ENCODE peak calls at places on chromosomes 4 and X, in eight cellular contexts. One of them, this sample, is unnamed. For H3K36me3, the result is how much of the 10 kb centered on the place peaks cover.

GRCh38 chr4:189740873-189741272 is 199.8 kb upstream of the FRG1 start:
- DNase-seq in GM06990: no peak
- DNase-seq in neuronal stem cell: no peak
- DNase-seq in pancreas: no peak
- DNase-seq in CD8-positive, alpha-beta memory T cell: no peak
- DNase-seq in thyroid gland: no peak
- DNase-seq in tibial artery: no peak
- DNase-seq in CD4-positive, alpha-beta memory T cell: no peak
- DNase-seq in this sample: no peak

GRCh38 chrX:131802836-131803626 is 220.1 kb upstream of the STK26 start:
- DNase-seq in GM06990: peak
- DNase-seq in neuronal stem cell: no peak
- DNase-seq in pancreas: no peak
- DNase-seq in CD8-positive, alpha-beta memory T cell: no peak
- DNase-seq in thyroid gland: no peak
- DNase-seq in tibial artery: no peak
- DNase-seq in CD4-positive, alpha-beta memory T cell: peak
- DNase-seq in this sample: peak

GRCh38 chr4:185865901-185866328 is 53.9 kb upstream of the SORBS2 start:
- DNase-seq in GM06990: no peak
- DNase-seq in neuronal stem cell: no peak
- DNase-seq in pancreas: peak
- DNase-seq in CD8-positive, alpha-beta memory T cell: no peak
- DNase-seq in thyroid gland: peak
- DNase-seq in tibial artery: no peak
- DNase-seq in CD4-positive, alpha-beta memory T cell: no peak
- DNase-seq in this sample: no peak

GRCh38 chr4:76897522-76898384 is at the start of gene SOWAHB:
- DNase-seq in GM06990: peak
- DNase-seq in neuronal stem cell: peak
- DNase-seq in pancreas: peak
- DNase-seq in CD8-positive, alpha-beta memory T cell: peak
- DNase-seq in thyroid gland: peak
- DNase-seq in tibial artery: no peak
- DNase-seq in CD4-positive, alpha-beta memory T cell: peak
- DNase-seq in this sample: peak

GRCh38 chr4:164926301-164926700 is 49.3 kb downstream of the APELA start:
- DNase-seq in GM06990: no peak
- DNase-seq in neuronal stem cell: no peak
- DNase-seq in pancreas: no peak
- DNase-seq in CD8-positive, alpha-beta memory T cell: no peak
- DNase-seq in thyroid gland: no peak
- DNase-seq in tibial artery: no peak
- DNase-seq in CD4-positive, alpha-beta memory T cell: no peak
- DNase-seq in this sample: no peak

GRCh38 chrX:148682206-148682605 is 181.8 kb downstream of the AFF2 start:
- DNase-seq in GM06990: no peak
- DNase-seq in neuronal stem cell: no peak
- DNase-seq in pancreas: no peak
- DNase-seq in CD8-positive, alpha-beta memory T cell: no peak
- DNase-seq in thyroid gland: no peak
- DNase-seq in tibial artery: no peak
- DNase-seq in CD4-positive, alpha-beta memory T cell: no peak
- DNase-seq in this sample: no peak

GRCh38 chr4:81335221-81335912 is 120.3 kb upstream of the PRKG2 start:
- DNase-seq in GM06990: no peak
- DNase-seq in neuronal stem cell: no peak
- DNase-seq in pancreas: no peak
- DNase-seq in CD8-positive, alpha-beta memory T cell: no peak
- DNase-seq in thyroid gland: no peak
- DNase-seq in tibial artery: no peak
- DNase-seq in CD4-positive, alpha-beta memory T cell: no peak
- DNase-seq in this sample: no peak

GRCh38 chr4:75924309-75924708 is 16.5 kb downstream of the NAAA start:
- DNase-seq in GM06990: no peak
- DNase-seq in neuronal stem cell: no peak
- DNase-seq in pancreas: no peak
- DNase-seq in CD8-positive, alpha-beta memory T cell: no peak
- DNase-seq in thyroid gland: no peak
- DNase-seq in tibial artery: no peak
- DNase-seq in CD4-positive, alpha-beta memory T cell: no peak
- DNase-seq in this sample: no peak

GRCh38 chrX:153703036-153703370 is 15.3 kb downstream of the SLC6A8 start:
- DNase-seq in GM06990: no peak
- DNase-seq in neuronal stem cell: no peak
- DNase-seq in pancreas: peak
- DNase-seq in CD8-positive, alpha-beta memory T cell: no peak
- DNase-seq in thyroid gland: no peak
- DNase-seq in tibial artery: no peak
- DNase-seq in CD4-positive, alpha-beta memory T cell: no peak
- DNase-seq in this sample: peak

GRCh38 chr4:65924843-65925242 is 254.6 kb upstream of the EPHA5 start:
- DNase-seq in GM06990: no peak
- DNase-seq in neuronal stem cell: no peak
- DNase-seq in pancreas: no peak
- DNase-seq in CD8-positive, alpha-beta memory T cell: no peak
- DNase-seq in thyroid gland: no peak
- DNase-seq in tibial artery: no peak
- DNase-seq in CD4-positive, alpha-beta memory T cell: no peak
- DNase-seq in this sample: no peak

GRCh38 chr4:109495514-109495913 is 61.9 kb downstream of the SEC24B start:
- DNase-seq in GM06990: no peak
- DNase-seq in neuronal stem cell: no peak
- DNase-seq in pancreas: no peak
- DNase-seq in CD8-positive, alpha-beta memory T cell: no peak
- DNase-seq in thyroid gland: no peak
- DNase-seq in tibial artery: no peak
- DNase-seq in CD4-positive, alpha-beta memory T cell: no peak
- DNase-seq in this sample: no peak
- H3K36me3 ChIP-seq in GM06990: under half
- H3K36me3 ChIP-seq in neuronal stem cell: half or more
- H3K36me3 ChIP-seq in pancreas: under half
- H3K36me3 ChIP-seq in CD8-positive, alpha-beta memory T cell: under half
- H3K36me3 ChIP-seq in thyroid gland: under half
- H3K36me3 ChIP-seq in tibial artery: under half
- H3K36me3 ChIP-seq in CD4-positive, alpha-beta memory T cell: under half
- H3K36me3 ChIP-seq in this sample: under half

DNA sequence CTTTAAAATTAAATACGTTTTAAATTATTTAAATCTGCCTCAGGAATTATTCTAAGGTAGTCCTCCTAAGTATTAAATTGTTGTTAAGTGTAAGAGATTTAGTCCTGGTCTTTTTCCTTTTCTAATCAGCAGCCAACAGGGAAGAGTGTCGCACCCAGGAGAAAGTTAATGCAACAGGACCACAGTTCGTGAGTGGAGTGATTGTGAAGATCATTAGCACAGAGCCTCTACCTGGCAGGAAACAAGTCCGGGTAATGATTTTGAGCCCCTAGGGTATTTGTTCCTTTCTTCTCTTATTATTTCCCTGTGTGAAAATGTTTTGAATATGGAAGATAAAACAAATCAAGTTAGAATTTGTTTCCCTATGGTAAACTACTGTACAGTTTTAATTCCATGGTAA is 13.4 kb downstream of the LARP7 start:
- DNase-seq in GM06990: no peak
- DNase-seq in neuronal stem cell: no peak
- DNase-seq in pancreas: no peak
- DNase-seq in CD8-positive, alpha-beta memory T cell: no peak
- DNase-seq in thyroid gland: no peak
- DNase-seq in tibial artery: no peak
- DNase-seq in CD4-positive, alpha-beta memory T cell: no peak
- DNase-seq in this sample: no peak
- H3K36me3 ChIP-seq in GM06990: under half
- H3K36me3 ChIP-seq in neuronal stem cell: half or more
- H3K36me3 ChIP-seq in pancreas: under half
- H3K36me3 ChIP-seq in CD8-positive, alpha-beta memory T cell: under half
- H3K36me3 ChIP-seq in thyroid gland: half or more
- H3K36me3 ChIP-seq in tibial artery: half or more
- H3K36me3 ChIP-seq in CD4-positive, alpha-beta memory T cell: under half
- H3K36me3 ChIP-seq in this sample: under half

GRCh38 chr4:3235581-3235980 is 13.4 kb upstream of the MSANTD1 start:
- DNase-seq in GM06990: no peak
- DNase-seq in neuronal stem cell: no peak
- DNase-seq in pancreas: no peak
- DNase-seq in CD8-positive, alpha-beta memory T cell: no peak
- DNase-seq in thyroid gland: no peak
- DNase-seq in tibial artery: no peak
- DNase-seq in CD4-positive, alpha-beta memory T cell: no peak
- DNase-seq in this sample: no peak
- H3K36me3 ChIP-seq in GM06990: half or more
- H3K36me3 ChIP-seq in neuronal stem cell: half or more
- H3K36me3 ChIP-seq in pancreas: under half
- H3K36me3 ChIP-seq in CD8-positive, alpha-beta memory T cell: under half
- H3K36me3 ChIP-seq in thyroid gland: half or more
- H3K36me3 ChIP-seq in tibial artery: half or more
- H3K36me3 ChIP-seq in CD4-positive, alpha-beta memory T cell: under half
- H3K36me3 ChIP-seq in this sample: under half

GRCh38 chr4:183272384-183272783 is 47.7 kb downstream of the CLDN22 start:
- DNase-seq in GM06990: no peak
- DNase-seq in neuronal stem cell: no peak
- DNase-seq in pancreas: no peak
- DNase-seq in CD8-positive, alpha-beta memory T cell: no peak
- DNase-seq in thyroid gland: no peak
- DNase-seq in tibial artery: no peak
- DNase-seq in CD4-positive, alpha-beta memory T cell: no peak
- DNase-seq in this sample: no peak
- H3K36me3 ChIP-seq in GM06990: under half
- H3K36me3 ChIP-seq in neuronal stem cell: half or more
- H3K36me3 ChIP-seq in pancreas: under half
- H3K36me3 ChIP-seq in CD8-positive, alpha-beta memory T cell: under half
- H3K36me3 ChIP-seq in thyroid gland: under half
- H3K36me3 ChIP-seq in tibial artery: half or more
- H3K36me3 ChIP-seq in CD4-positive, alpha-beta memory T cell: under half
- H3K36me3 ChIP-seq in this sample: under half

GRCh38 chr4:106334732-106335131 is 18.4 kb downstream of the AIMP1 start:
- DNase-seq in GM06990: no peak
- DNase-seq in neuronal stem cell: no peak
- DNase-seq in pancreas: no peak
- DNase-seq in CD8-positive, alpha-beta memory T cell: no peak
- DNase-seq in thyroid gland: no peak
- DNase-seq in tibial artery: no peak
- DNase-seq in CD4-positive, alpha-beta memory T cell: no peak
- DNase-seq in this sample: no peak

GRCh38 chr4:106325800-106326199 is 9.4 kb downstream of the AIMP1 start:
- DNase-seq in GM06990: no peak
- DNase-seq in neuronal stem cell: no peak
- DNase-seq in pancreas: no peak
- DNase-seq in CD8-positive, alpha-beta memory T cell: no peak
- DNase-seq in thyroid gland: no peak
- DNase-seq in tibial artery: no peak
- DNase-seq in CD4-positive, alpha-beta memory T cell: no peak
- DNase-seq in this sample: no peak

GRCh38 chr4:106333186-106333585 is 16.8 kb downstream of the AIMP1 start:
- DNase-seq in GM06990: no peak
- DNase-seq in neuronal stem cell: no peak
- DNase-seq in pancreas: no peak
- DNase-seq in CD8-positive, alpha-beta memory T cell: no peak
- DNase-seq in thyroid gland: no peak
- DNase-seq in tibial artery: no peak
- DNase-seq in CD4-positive, alpha-beta memory T cell: no peak
- DNase-seq in this sample: no peak

DNA sequence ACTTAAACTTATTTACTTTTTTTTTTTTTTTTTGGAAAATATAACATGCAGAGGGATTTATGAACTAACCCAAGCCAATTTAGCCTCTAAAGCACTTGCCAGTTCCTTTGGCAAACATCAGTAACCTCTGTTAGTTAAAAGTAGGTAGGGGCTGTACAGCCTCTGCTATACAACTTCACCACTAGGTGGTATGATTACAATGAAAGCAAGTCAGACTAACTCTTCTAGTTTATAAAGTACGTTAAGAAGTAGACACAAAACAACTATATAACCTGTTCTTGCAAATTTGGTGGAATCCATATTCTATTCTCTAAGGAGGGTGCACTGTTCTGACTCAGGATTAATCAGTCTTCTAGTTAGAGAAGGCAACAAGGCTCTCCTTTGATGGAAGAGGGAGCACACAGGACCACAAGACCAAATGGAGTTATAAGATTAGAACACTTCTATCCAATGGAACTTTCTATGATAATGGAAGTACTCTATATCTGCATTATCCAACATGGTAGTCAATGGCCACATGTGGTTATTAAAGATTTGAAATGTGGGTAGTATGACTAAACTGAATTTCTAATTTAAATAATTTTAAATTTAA is 12.8 kb downstream of the AIMP1 start:
- DNase-seq in GM06990: no peak
- DNase-seq in neuronal stem cell: no peak
- DNase-seq in pancreas: no peak
- DNase-seq in CD8-positive, alpha-beta memory T cell: no peak
- DNase-seq in thyroid gland: no peak
- DNase-seq in tibial artery: no peak
- DNase-seq in CD4-positive, alpha-beta memory T cell: no peak
- DNase-seq in this sample: no peak
- H3K36me3 ChIP-seq in GM06990: under half
- H3K36me3 ChIP-seq in neuronal stem cell: half or more
- H3K36me3 ChIP-seq in pancreas: under half
- H3K36me3 ChIP-seq in CD8-positive, alpha-beta memory T cell: under half
- H3K36me3 ChIP-seq in thyroid gland: under half
- H3K36me3 ChIP-seq in tibial artery: half or more
- H3K36me3 ChIP-seq in CD4-positive, alpha-beta memory T cell: half or more
- H3K36me3 ChIP-seq in this sample: under half

GRCh38 chr4:1978226-1978625 is 30.5 kb downstream of the NELFA start:
- DNase-seq in GM06990: no peak
- DNase-seq in neuronal stem cell: no peak
- DNase-seq in pancreas: no peak
- DNase-seq in CD8-positive, alpha-beta memory T cell: no peak
- DNase-seq in thyroid gland: no peak
- DNase-seq in tibial artery: no peak
- DNase-seq in CD4-positive, alpha-beta memory T cell: no peak
- DNase-seq in this sample: no peak
- H3K36me3 ChIP-seq in GM06990: half or more
- H3K36me3 ChIP-seq in neuronal stem cell: half or more
- H3K36me3 ChIP-seq in pancreas: under half
- H3K36me3 ChIP-seq in CD8-positive, alpha-beta memory T cell: under half
- H3K36me3 ChIP-seq in thyroid gland: half or more
- H3K36me3 ChIP-seq in tibial artery: half or more
- H3K36me3 ChIP-seq in CD4-positive, alpha-beta memory T cell: half or more
- H3K36me3 ChIP-seq in this sample: under half

GRCh38 chr4:157226601-157227000 is 6.1 kb downstream of the GRIA2 start:
- DNase-seq in GM06990: no peak
- DNase-seq in neuronal stem cell: no peak
- DNase-seq in pancreas: no peak
- DNase-seq in CD8-positive, alpha-beta memory T cell: no peak
- DNase-seq in thyroid gland: no peak
- DNase-seq in tibial artery: no peak
- DNase-seq in CD4-positive, alpha-beta memory T cell: no peak
- DNase-seq in this sample: no peak
- H3K36me3 ChIP-seq in GM06990: under half
- H3K36me3 ChIP-seq in neuronal stem cell: under half
- H3K36me3 ChIP-seq in pancreas: under half
- H3K36me3 ChIP-seq in CD8-positive, alpha-beta memory T cell: under half
- H3K36me3 ChIP-seq in thyroid gland: under half
- H3K36me3 ChIP-seq in tibial artery: under half
- H3K36me3 ChIP-seq in CD4-positive, alpha-beta memory T cell: under half
- H3K36me3 ChIP-seq in this sample: under half

GRCh38 chr4:1243451-1244080 is 5.4 kb downstream of the CTBP1 start:
- DNase-seq in GM06990: peak
- DNase-seq in neuronal stem cell: no peak
- DNase-seq in pancreas: no peak
- DNase-seq in CD8-positive, alpha-beta memory T cell: peak
- DNase-seq in thyroid gland: no peak
- DNase-seq in tibial artery: peak
- DNase-seq in CD4-positive, alpha-beta memory T cell: no peak
- DNase-seq in this sample: no peak
- H3K36me3 ChIP-seq in GM06990: under half
- H3K36me3 ChIP-seq in neuronal stem cell: half or more
- H3K36me3 ChIP-seq in pancreas: under half
- H3K36me3 ChIP-seq in CD8-positive, alpha-beta memory T cell: under half
- H3K36me3 ChIP-seq in thyroid gland: under half
- H3K36me3 ChIP-seq in tibial artery: under half
- H3K36me3 ChIP-seq in CD4-positive, alpha-beta memory T cell: under half
- H3K36me3 ChIP-seq in this sample: under half